ENCODE peak calls at places on chromosomes 12 and 14, in five cellular contexts. Q is B cell, K is heart left ventricle, F is WTC11, M is tibial nerve. C is an unnamed sample.

GRCh38 chr14:103528158-103528511 is 861 bp upstream of the TRMT61A start:
- DNase-seq in F (no peak), Q (no peak), K (peak; percentile 57), M (no peak), C (no peak)

GRCh38 chr12:124411291-124411878 is 116.5 kb downstream of the RFLNA start:
- DNase-seq in M (peak; percentile 52), K (peak; percentile 71), Q (no peak), F (no peak), C (no peak)

GRCh38 chr12:42990387-42990786 is 400.8 kb upstream of the PRICKLE1 start:
- DNase-seq in Q (no peak), K (no peak), F (no peak), M (no peak), C (no peak)

GRCh38 chr14:28361486-28361885 is 405.1 kb upstream of the FOXG1 start:
- DNase-seq in K (no peak), F (no peak), Q (no peak), M (no peak), C (no peak)

GRCh38 chr12:31369712-31370521 is 44.0 kb upstream of the SINHCAF start:
- DNase-seq in M (peak; percentile 19), Q (no peak), F (peak; percentile 29), K (peak; percentile 31), C (no peak)

GRCh38 chr12:107129315-107129930 is 36.1 kb upstream of the CRY1 start:
- DNase-seq in M (no peak), Q (no peak), K (no peak), F (no peak), C (no peak)

GRCh38 chr14:99936738-99937474 is 128.3 kb upstream of the EVL start:
- DNase-seq in Q (no peak), M (no peak), K (no peak), F (no peak), C (peak; percentile 70)

GRCh38 chr12:12628013-12628412 is 16.3 kb downstream of the CREBL2 start:
- DNase-seq in Q (no peak), M (no peak), K (no peak), F (no peak), C (no peak)

GRCh38 chr12:84599539-84599938 is 313.1 kb downstream of the SLC6A15 start:
- DNase-seq in Q (no peak), M (no peak), K (no peak), F (no peak), C (no peak)

GRCh38 chr12:1201886-1202285 is 210.9 kb downstream of the ERC1 start:
- DNase-seq in Q (no peak), M (no peak), K (no peak), F (no peak), C (no peak)

GRCh38 chr12:694734-695503 is 31.7 kb upstream of the NINJ2 start:
- DNase-seq in K (no peak), M (no peak), Q (no peak), F (no peak), C (no peak)

GRCh38 chr12:14874882-14875281 is 10.8 kb downstream of the MGP start:
- DNase-seq in M (no peak), K (no peak), Q (no peak), F (no peak), C (no peak)

GRCh38 chr14:55968741-55969140 is 149.5 kb upstream of the PELI2 start:
- DNase-seq in Q (no peak), K (no peak), M (no peak), F (no peak), C (no peak)

GRCh38 chr14:96978525-96979272 is 181.5 kb downstream of the VRK1 start:
- DNase-seq in Q (no peak), F (no peak), M (no peak), K (no peak), C (no peak)

GRCh38 chr12:97899956-97900355 is 437.4 kb downstream of the RMST start:
- DNase-seq in F (no peak), Q (no peak), K (no peak), M (no peak), C (no peak)

GRCh38 chr12:685388-685787 is 22.1 kb upstream of the NINJ2 start:
- DNase-seq in Q (peak; percentile 94), K (peak; percentile 29), M (no peak), F (no peak), C (peak; percentile 63)

GRCh38 chr14:99554757-99555531 is 49.1 kb downstream of the CCDC85C start:
- DNase-seq in M (no peak), K (peak; percentile 68), F (no peak), Q (no peak), C (no peak)

GRCh38 chr14:102693006-102693755 is 84.1 kb upstream of the TRAF3 start:
- DNase-seq in F (no peak), K (no peak), Q (no peak), M (no peak), C (no peak)

GRCh38 chr14:103607039-103607668 is 21.9 kb upstream of the KLC1 start:
- DNase-seq in F (peak; percentile 47), M (peak; percentile 58), K (peak; percentile 88), Q (peak; percentile 65), C (peak; percentile 47)

GRCh38 chr12:124279846-124280360 is 15.0 kb upstream of the RFLNA start:
- DNase-seq in Q (no peak), F (no peak), M (no peak), K (no peak), C (no peak)

GRCh38 chr12:45671254-45671653 is 58.3 kb upstream of the ARID2 start:
- DNase-seq in K (no peak), M (no peak), Q (no peak), F (no peak), C (no peak)

GRCh38 chr14:99127651-99128167 is 144.3 kb downstream of the BCL11B start:
- DNase-seq in M (no peak), K (no peak), F (no peak), Q (no peak), C (no peak)

GRCh38 chr12:43370299-43370698 is 181.7 kb downstream of the ADAMTS20 start:
- DNase-seq in F (no peak), K (no peak), Q (no peak), M (no peak), C (no peak)

GRCh38 chr12:90010089-90010488 is 301.5 kb upstream of the ATP2B1 start:
- DNase-seq in F (no peak), Q (no peak), M (no peak), K (no peak), C (no peak)

GRCh38 chr14:104149617-104150141 is 11.3 kb downstream of the KIF26A start:
- DNase-seq in Q (no peak), M (no peak), F (peak; percentile 75), K (peak; percentile 63), C (no peak)

GRCh38 chr12:116194935-116195431 is 82.5 kb downstream of the MED13L start:
- DNase-seq in Q (peak; percentile 74), F (no peak), K (no peak), M (no peak), C (peak; percentile 47)

GRCh38 chr12:33116284-33116683 is 219.7 kb upstream of the PKP2 start:
- DNase-seq in Q (no peak), M (no peak), F (no peak), K (no peak), C (no peak)

GRCh38 chr14:35993512-35993960 is 167.4 kb downstream of the BRMS1L start:
- DNase-seq in Q (no peak), K (no peak), M (no peak), F (no peak), C (no peak)

GRCh38 chr14:69559581-69560011 is 15.1 kb downstream of the CCDC177 start:
- DNase-seq in M (no peak), Q (no peak), F (no peak), K (no peak), C (no peak)

GRCh38 chr14:94586635-94587034 is 5.4 kb downstream of the SERPINA5 start:
- DNase-seq in F (no peak), K (no peak), M (no peak), Q (no peak), C (no peak)

GRCh38 chr14:22849212-22849819 is 12.9 kb downstream of the MMP14 start:
- DNase-seq in K (peak; percentile 76), F (no peak), M (peak; percentile 66), Q (no peak), C (no peak)

GRCh38 chr14:102565331-102565887 is 27.0 kb upstream of the RCOR1 start:
- DNase-seq in M (no peak), F (no peak), Q (peak; percentile 60), K (no peak), C (no peak)

GRCh38 chr12:70366581-70367267 is 634 bp downstream of the KCNMB4 start:
- DNase-seq in M (no peak), K (peak; percentile 43), F (peak; percentile 55), Q (peak; percentile 57), C (peak; percentile 67)

GRCh38 chr12:104456950-104457745 is 400 bp downstream of the CHST11 start:
- DNase-seq in Q (no peak), K (peak; percentile 69), M (peak; percentile 69), F (peak; percentile 55), C (peak; percentile 82)

GRCh38 chr12:104455594-104456416 is 943 bp upstream of the CHST11 start:
- DNase-seq in K (no peak), M (no peak), Q (no peak), F (no peak), C (no peak)

GRCh38 chr12:104454997-104455396 is 1.8 kb upstream of the CHST11 start:
- DNase-seq in K (no peak), F (no peak), Q (no peak), M (no peak), C (no peak)

GRCh38 chr12:104457746-104458644 is 1.2 kb downstream of the CHST11 start:
- DNase-seq in K (peak; percentile 33), Q (no peak), M (no peak), F (peak; percentile 51), C (peak; percentile 80)

GRCh38 chr12:104456417-104456949 is at the start of gene CHST11:
- DNase-seq in Q (peak; percentile 72), K (peak; percentile 90), M (peak; percentile 47), F (peak; percentile 93), C (peak; percentile 94)
- TF ChIP-seq CTCF in Q (peak; percentile 28), K (peak; percentile 34), M (no peak), F (no peak), C (no peak)

GRCh38 chr14:21241218-21241819 is 27.9 kb downstream of the HNRNPC start:
- DNase-seq in K (no peak), Q (no peak), M (no peak), F (no peak), C (no peak)
- TF ChIP-seq CTCF in K (peak; percentile 33), Q (peak; percentile 74), M (no peak), F (peak; percentile 26), C (no peak)

DNA sequence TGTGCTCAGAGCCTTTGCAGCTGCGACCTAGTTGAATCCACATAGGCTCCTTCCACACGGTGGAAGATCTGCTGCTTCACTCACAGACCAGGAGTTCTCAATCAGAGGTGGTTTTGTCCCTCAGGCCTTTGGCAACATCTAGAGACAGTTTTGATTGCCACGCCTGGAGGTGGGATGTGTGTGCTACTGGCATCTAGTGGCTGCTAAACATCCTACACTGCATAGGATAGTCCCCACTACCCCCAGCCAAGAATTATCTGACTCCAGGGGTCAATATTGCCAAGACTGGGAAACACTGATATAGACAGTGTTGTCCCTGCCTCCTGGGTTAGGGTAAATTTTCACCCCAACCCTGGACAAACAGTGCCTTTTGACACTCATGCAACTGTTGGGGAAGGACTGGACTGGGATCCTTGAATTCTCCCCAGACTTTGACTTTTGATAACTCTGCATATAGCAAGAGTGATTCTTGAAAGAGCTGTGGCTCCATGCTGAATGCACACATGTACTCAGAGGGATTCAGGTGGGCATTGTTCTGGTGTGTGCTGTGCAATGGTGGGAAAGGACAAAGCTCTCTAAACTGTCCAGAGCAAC is 39.8 kb downstream of the BAZ2A start:
- DNase-seq in K (no peak), M (no peak), Q (no peak), F (peak; percentile 35), C (peak; percentile 49)
- TF ChIP-seq CTCF in K (peak; percentile 11), M (no peak), Q (peak; percentile 17), F (peak; percentile 17), C (peak; percentile 24)

GRCh38 chr12:3238196-3238595 is 161.0 kb downstream of the TSPAN9 start:
- DNase-seq in F (no peak), K (no peak), Q (no peak), M (no peak), C (no peak)
- TF ChIP-seq CTCF in F (no peak), K (no peak), Q (no peak), M (no peak), C (no peak)